ENCODE peak calls at places on chromosomes 6 and 20, in six cellular contexts. Z is lower leg skin; Q is type B pancreatic cell; D is progenitor cell of endocrine pancreas; F is CD4-positive, alpha-beta T cell; W is nephron progenitor cell. Y is an unnamed sample.

GRCh38 chr6:95581073-95581472 is 3.7 kb downstream of the MANEA start:
- DNase-seq in F (no peak), Z (no peak), D (no peak), Q (no peak), W (no peak), Y (no peak)

GRCh38 chr6:18350271-18350670 is 36.9 kb upstream of the RNF144B start:
- DNase-seq in Z (no peak), F (no peak), D (no peak), W (no peak), Q (no peak), Y (no peak)

GRCh38 chr6:159679091-159680077 is 13.7 kb downstream of the SOD2 start:
- DNase-seq in D (no peak), Z (no peak), F (no peak), Q (no peak), W (no peak), Y (no peak)

GRCh38 chr6:15447546-15448232 is 201.8 kb downstream of the JARID2 start:
- DNase-seq in W (no peak), Q (no peak), D (no peak), F (no peak), Z (no peak), Y (no peak)

GRCh38 chr20:31617432-31618104 is 12.5 kb downstream of the ID1 start:
- DNase-seq in D (no peak), W (no peak), Z (no peak), F (no peak), Q (no peak), Y (no peak)

GRCh38 chr20:1062334-1063015 is 55.9 kb upstream of the PSMF1 start:
- DNase-seq in F (no peak), D (no peak), Q (no peak), Z (no peak), W (no peak), Y (no peak)

GRCh38 chr6:29559524-29560287 is at the start of gene UBD:
- DNase-seq in W (no peak), Z (no peak), Q (no peak), D (no peak), F (no peak), Y (no peak)

GRCh38 chr6:162416845-162417537 is 310.6 kb downstream of the PRKN start:
- DNase-seq in Q (no peak), Z (no peak), D (no peak), W (no peak), F (no peak), Y (no peak)

GRCh38 chr20:54324652-54325285 is 116.9 kb downstream of the PFDN4 start:
- DNase-seq in Z (no peak), Q (no peak), F (no peak), W (no peak), D (no peak), Y (no peak)

GRCh38 chr6:69988458-69989126 is 122.2 kb downstream of the COL19A1 start:
- DNase-seq in W (no peak), Q (no peak), F (no peak), D (no peak), Z (no peak), Y (no peak)

GRCh38 chr6:46243754-46244153 is 73.0 kb upstream of the ENPP5 start:
- DNase-seq in W (no peak), Z (no peak), D (no peak), F (no peak), Q (no peak), Y (no peak)

GRCh38 chr6:134880487-134881190 is 69.3 kb downstream of the ALDH8A1 start:
- DNase-seq in D (no peak), W (no peak), F (no peak), Q (no peak), Z (no peak), Y (no peak)

DNA sequence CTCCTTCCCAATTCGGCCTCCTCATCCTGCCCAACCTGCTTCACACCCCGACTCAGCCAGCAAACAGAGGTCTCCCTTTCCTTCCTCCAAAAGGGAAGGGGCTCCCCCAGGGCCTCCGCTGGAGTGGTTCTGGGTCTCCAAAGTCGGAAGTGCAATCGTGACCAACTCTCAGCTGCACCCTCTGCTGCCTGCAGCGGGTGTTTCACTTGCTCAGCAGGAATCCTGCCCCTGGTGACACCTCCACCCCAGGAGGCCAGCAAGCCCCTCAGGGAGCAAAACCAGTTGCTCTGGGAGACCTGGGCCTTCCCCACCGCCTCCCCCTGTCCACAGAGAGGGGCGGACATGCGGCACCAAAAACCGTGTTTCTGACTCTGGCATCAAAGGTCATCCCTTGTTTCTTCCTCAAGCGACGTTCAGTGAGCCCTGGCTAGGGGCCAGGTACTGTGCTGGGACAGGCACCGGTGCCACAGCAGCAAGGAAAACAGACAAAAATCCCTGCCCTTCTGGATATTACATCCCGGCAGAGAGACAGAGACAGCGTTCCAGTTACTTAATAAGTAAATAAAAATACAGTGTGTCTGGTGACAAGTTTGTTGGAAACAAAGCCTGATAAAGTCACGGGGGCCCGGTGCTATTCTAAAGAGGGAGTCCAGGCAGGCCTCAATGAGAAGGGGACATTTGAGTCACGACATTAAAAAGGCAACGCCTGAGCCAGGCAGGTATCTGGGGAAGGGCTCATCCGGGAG is 219.0 kb downstream of the BMP7 start:
- DNase-seq in Z (no peak), Q (no peak), W (no peak), F (no peak), D (no peak), Y (no peak)
- TF ChIP-seq CTCF in Z (no peak), Q (peak), W (no peak), F (no peak), D (peak), Y (no peak)

GRCh38 chr6:8828376-8828775 is 393.0 kb upstream of the SLC35B3 start:
- DNase-seq in Z (no peak), F (no peak), D (no peak), W (no peak), Q (no peak), Y (no peak)

GRCh38 chr6:8825726-8826125 is 390.4 kb upstream of the SLC35B3 start:
- DNase-seq in Z (no peak), Q (no peak), D (no peak), W (no peak), F (no peak), Y (no peak)

GRCh38 chr6:8831366-8832152 is 396.2 kb upstream of the SLC35B3 start:
- DNase-seq in D (no peak), W (no peak), F (no peak), Q (no peak), Z (no peak), Y (no peak)

GRCh38 chr6:8829296-8829695 is 394.0 kb upstream of the SLC35B3 start:
- DNase-seq in W (no peak), Z (no peak), Q (no peak), D (no peak), F (no peak), Y (no peak)

GRCh38 chr6:8830794-8831193 is 395.4 kb upstream of the SLC35B3 start:
- DNase-seq in W (no peak), Z (no peak), Q (no peak), D (no peak), F (no peak), Y (no peak)
- TF ChIP-seq CTCF in W (no peak), Z (no peak), Q (no peak), D (no peak), F (no peak), Y (no peak)

DNA sequence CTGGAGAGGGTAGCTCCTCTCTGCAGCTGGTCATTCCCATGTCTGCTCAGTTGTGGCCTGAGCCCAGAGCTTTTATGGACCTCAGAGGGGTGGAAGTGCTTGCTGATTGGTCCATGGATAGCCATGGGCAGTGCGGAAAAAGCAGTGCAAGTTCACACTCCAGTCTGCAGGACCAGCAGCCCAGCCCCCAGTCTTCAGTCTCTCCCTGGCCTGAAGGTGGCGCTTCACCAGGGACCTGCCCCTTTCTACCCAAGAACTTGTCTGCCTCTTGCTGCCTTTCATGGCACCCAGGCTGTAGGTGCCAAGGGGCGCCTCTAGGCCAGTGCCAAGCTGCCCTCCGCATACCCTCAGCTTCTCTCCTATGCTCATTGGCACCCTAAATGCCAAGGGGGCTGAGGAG is 91.0 kb downstream of the TBXT start:
- DNase-seq in D (no peak), F (no peak), W (no peak), Z (no peak), Q (no peak), Y (no peak)
- TF ChIP-seq CTCF in D (peak), F (no peak), W (no peak), Z (no peak), Q (no peak), Y (no peak)

GRCh38 chr6:165219629-165220028 is 89.8 kb downstream of the C6orf118 start:
- DNase-seq in W (no peak), D (no peak), Z (no peak), F (no peak), Q (no peak), Y (no peak)

GRCh38 chr6:165220030-165220429 is 89.4 kb downstream of the C6orf118 start:
- DNase-seq in F (no peak), Q (no peak), W (no peak), Z (no peak), D (no peak), Y (no peak)

GRCh38 chr6:165222315-165223025 is 86.9 kb downstream of the C6orf118 start:
- DNase-seq in Z (no peak), Q (no peak), F (no peak), W (no peak), D (no peak), Y (no peak)

GRCh38 chr6:165227644-165228329 is 81.6 kb downstream of the C6orf118 start:
- DNase-seq in Q (no peak), F (no peak), D (no peak), W (no peak), Z (no peak), Y (no peak)

DNA sequence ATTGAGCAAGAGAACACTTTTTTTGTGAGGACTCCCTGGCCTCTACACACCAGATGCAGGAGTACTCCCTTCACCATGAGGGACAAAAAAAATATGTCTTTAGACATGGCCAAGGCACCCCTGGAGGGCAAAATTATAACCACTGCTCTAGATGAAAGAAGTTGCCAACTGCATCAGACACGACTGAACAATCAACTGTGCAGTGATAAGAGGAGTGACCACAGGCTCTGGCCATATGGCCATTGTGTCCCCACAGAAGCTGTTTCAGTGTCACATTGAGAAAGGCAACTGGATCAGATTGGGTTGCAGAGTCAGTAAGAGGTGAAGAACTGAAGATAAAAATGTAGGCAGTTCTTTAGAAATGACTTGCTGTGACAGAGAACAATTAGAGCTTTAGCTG is 85.7 kb downstream of the C6orf118 start:
- DNase-seq in F (no peak), Q (no peak), D (no peak), W (no peak), Z (no peak), Y (no peak)
- TF ChIP-seq CTCF in F (no peak), Q (no peak), D (no peak), W (no peak), Z (no peak), Y (no peak)

GRCh38 chr6:44001318-44001868 is 125.9 kb downstream of the MRPL14 start:
- DNase-seq in Z (no peak), D (no peak), Q (no peak), W (no peak), F (no peak), Y (no peak)
- TF ChIP-seq CTCF in Z (no peak), D (peak), Q (peak), W (no peak), F (no peak), Y (no peak)

DNA sequence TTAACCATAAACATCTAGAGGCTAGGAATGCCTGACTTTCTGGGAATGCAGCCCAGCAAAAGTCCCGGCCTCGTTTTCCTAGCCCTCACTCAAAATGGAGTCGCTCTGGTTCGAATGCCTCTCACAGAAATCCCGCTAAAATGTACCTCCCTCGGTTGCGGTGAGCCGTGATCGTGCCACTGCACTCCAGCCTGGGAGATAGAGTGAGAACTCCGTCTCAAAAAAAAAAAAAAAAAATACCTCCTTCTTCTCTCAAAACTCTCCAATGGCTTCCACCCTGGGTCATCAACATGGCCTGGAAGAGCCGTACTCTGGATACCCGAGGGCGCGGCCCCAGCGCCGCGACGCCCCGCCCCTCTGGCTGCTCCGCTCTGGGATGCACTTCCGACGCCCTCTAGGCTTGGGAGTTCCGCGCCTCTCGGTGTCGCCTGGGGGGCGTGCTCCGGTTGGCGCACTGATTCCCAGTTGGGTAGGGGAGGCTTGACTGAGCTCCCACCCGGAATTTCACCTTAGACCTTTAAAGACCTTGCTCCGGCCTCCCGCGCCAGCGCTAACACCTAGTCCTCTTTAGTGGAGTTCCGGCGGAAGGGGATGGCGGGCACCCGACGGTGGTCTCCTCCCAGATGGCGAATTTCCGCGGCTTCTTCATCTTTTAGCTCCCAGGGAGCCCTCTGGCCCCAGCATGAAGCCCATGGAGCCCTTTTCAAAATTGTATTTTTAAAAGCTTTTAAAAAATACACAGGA is 12.3 kb downstream of the HMGN4 start:
- DNase-seq in Q (peak), F (no peak), D (peak), W (peak), Z (no peak), Y (peak)
- TF ChIP-seq CTCF in Q (no peak), F (no peak), D (peak), W (no peak), Z (no peak), Y (no peak)

GRCh38 chr6:166156942-166157341 is 10.7 kb downstream of the TBXT start:
- DNase-seq in W (no peak), F (no peak), D (no peak), Z (no peak), Q (no peak), Y (no peak)
- TF ChIP-seq CTCF in W (peak), F (no peak), D (peak), Z (no peak), Q (peak), Y (no peak)

GRCh38 chr20:44653536-44653935 is 2.0 kb upstream of the ADA start:
- DNase-seq in Q (no peak), Z (no peak), W (no peak), F (no peak), D (no peak), Y (no peak)

GRCh38 chr20:44649976-44650375 is 1.5 kb downstream of the ADA start:
- DNase-seq in Z (no peak), Q (no peak), F (no peak), D (no peak), W (no peak), Y (no peak)

GRCh38 chr20:44650777-44651493 is 564 bp downstream of the ADA start:
- DNase-seq in Z (no peak), W (no peak), Q (no peak), D (no peak), F (peak), Y (peak)

GRCh38 chr20:44648579-44648978 is 2.9 kb downstream of the ADA start:
- DNase-seq in D (no peak), F (no peak), W (no peak), Z (no peak), Q (no peak), Y (no peak)

DNA sequence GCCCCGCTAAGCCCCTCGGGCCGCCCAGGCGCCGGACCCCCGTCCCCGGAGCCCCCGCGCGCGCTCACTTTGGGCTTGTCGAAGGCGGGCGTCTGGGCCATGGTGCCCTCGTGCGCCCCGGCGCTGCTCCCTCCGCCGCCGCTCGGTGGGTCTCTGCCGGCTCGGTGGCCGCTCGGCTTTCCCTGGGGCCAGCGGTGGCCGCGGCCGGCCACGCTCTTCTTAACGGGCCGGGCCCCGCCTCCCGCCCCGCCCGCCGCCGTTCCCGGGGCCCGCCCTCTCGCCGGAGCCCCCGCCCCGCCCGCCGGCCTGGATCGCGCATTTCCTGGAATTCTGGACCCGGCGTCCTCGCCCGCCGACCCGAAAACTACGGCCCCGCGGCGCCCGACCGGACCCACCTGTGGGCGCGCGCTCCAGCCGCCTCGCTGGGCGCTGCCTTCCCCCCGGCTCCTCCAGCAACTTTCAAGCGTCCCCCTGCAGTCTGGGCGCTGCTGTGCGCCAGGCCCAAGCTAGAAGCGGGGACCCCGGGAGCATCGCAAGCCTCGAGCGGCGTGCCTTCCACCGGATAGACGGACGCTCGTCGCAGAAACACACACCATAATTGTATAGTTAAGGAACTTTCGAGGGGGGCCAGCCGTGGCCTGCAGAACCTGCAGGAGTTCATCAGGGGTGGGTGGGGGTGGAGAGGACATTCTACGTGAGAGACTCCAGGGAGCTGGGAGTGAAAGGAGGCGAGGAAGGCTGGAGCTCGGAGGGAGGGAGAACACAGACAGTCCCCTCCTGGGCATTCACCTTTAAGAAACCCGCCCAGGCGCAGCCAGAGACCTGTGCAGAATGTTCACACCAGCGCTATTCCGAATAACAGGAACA is at the start of gene ADA:
- DNase-seq in D (peak), W (peak), Q (no peak), F (peak), Z (no peak), Y (peak)
- TF ChIP-seq CTCF in D (peak), W (no peak), Q (peak), F (no peak), Z (no peak), Y (no peak)

Y was measured in activated B cell treated with CpG ODN at 0.5 μM for 24 hours.